ENCODE peak calls at places on chromosomes 13 and 19, in four cellular contexts. One of them, this sample, is unnamed.

GRCh38 chr19:8304841-8305621 is 3.1 kb downstream of the CD320 start:
- DNase-seq in hippocampal formation: no peak
- DNase-seq in GM23248: no peak
- DNase-seq in GM20000: no peak
- DNase-seq in this sample: no peak

GRCh38 chr19:44260343-44260681 is 626 bp downstream of the ZNF233 start:
- DNase-seq in hippocampal formation: no peak
- DNase-seq in GM23248: no peak
- DNase-seq in GM20000: peak; percentile 9
- DNase-seq in this sample: no peak

GRCh38 chr13:36795463-36795862 is 23.6 kb upstream of the RFXAP start:
- DNase-seq in hippocampal formation: no peak
- DNase-seq in GM23248: no peak
- DNase-seq in GM20000: no peak
- DNase-seq in this sample: no peak

GRCh38 chr19:56918682-56919307 is 78.3 kb upstream of the PEG3 start:
- DNase-seq in hippocampal formation: no peak
- DNase-seq in GM23248: no peak
- DNase-seq in GM20000: no peak
- DNase-seq in this sample: no peak

GRCh38 chr13:29901714-29902631 is 51.6 kb upstream of the UBL3 start:
- DNase-seq in hippocampal formation: no peak
- DNase-seq in GM23248: peak; percentile 95
- DNase-seq in GM20000: no peak
- DNase-seq in this sample: no peak

GRCh38 chr19:39676004-39676403 is 20.3 kb downstream of the LGALS16 start:
- DNase-seq in hippocampal formation: no peak
- DNase-seq in GM23248: no peak
- DNase-seq in GM20000: peak; percentile 49
- DNase-seq in this sample: peak; percentile 59

GRCh38 chr13:33725340-33725739 is 92.6 kb upstream of the RFC3 start:
- DNase-seq in hippocampal formation: no peak
- DNase-seq in GM23248: no peak
- DNase-seq in GM20000: no peak
- DNase-seq in this sample: no peak

GRCh38 chr13:82136880-82137279 is 1745.4 kb downstream of the SLITRK1 start:
- DNase-seq in hippocampal formation: no peak
- DNase-seq in GM23248: no peak
- DNase-seq in GM20000: no peak
- DNase-seq in this sample: no peak

GRCh38 chr19:35751839-35752745 is 3.7 kb downstream of the LIN37 start:
- DNase-seq in hippocampal formation: no peak
- DNase-seq in GM23248: no peak
- DNase-seq in GM20000: no peak
- DNase-seq in this sample: no peak